ENCODE peak calls at places on chromosome 22, in eight cellular contexts. Y, U, J, V, O, W, F and L are unnamed samples.

GRCh38 chr22:38144025-38144405 is 33.5 kb upstream of the BAIAP2L2 start:
- DNase-seq in Y (no peak), U (no peak), J (no peak), V (no peak), O (peak; percentile 43), W (no peak), F (peak; percentile 49), L (no peak)

GRCh38 chr22:44493206-44493605 is 4.8 kb downstream of the RTL6 start:
- DNase-seq in Y (no peak), U (no peak), J (no peak), V (no peak), O (no peak), W (no peak), F (no peak), L (no peak)

GRCh38 chr22:39120983-39121382 is 23.9 kb downstream of the APOBEC3H start:
- DNase-seq in Y (no peak), U (no peak), J (no peak), V (no peak), O (no peak), W (no peak), F (no peak), L (no peak)

GRCh38 chr22:39658367-39658766 is 87.8 kb downstream of the CACNA1I start:
- DNase-seq in Y (no peak), U (no peak), J (no peak), V (no peak), O (no peak), W (no peak), F (no peak), L (no peak)

GRCh38 chr22:47248925-47249324 is 486.5 kb downstream of the TBC1D22A start:
- DNase-seq in Y (no peak), U (no peak), J (no peak), V (no peak), O (no peak), W (no peak), F (no peak), L (no peak)

GRCh38 chr22:37663521-37664140 is 5.1 kb downstream of the PDXP start:
- DNase-seq in Y (no peak), U (peak; percentile 80), J (no peak), V (no peak), O (no peak), W (no peak), F (no peak), L (no peak)

GRCh38 chr22:37624876-37625275 is 14.6 kb upstream of the SH3BP1 start:
- DNase-seq in Y (no peak), U (no peak), J (no peak), V (no peak), O (no peak), W (no peak), F (no peak), L (no peak)

GRCh38 chr22:48719978-48720661 is 1107.6 kb downstream of the BRD1 start:
- DNase-seq in Y (no peak), U (no peak), J (no peak), V (no peak), O (no peak), W (peak; percentile 4), F (peak; percentile 59), L (no peak)

GRCh38 chr22:39959640-39960447 is at the start of gene TMA7B:
- DNase-seq in Y (peak; percentile 74), U (peak; percentile 75), J (no peak), V (peak; percentile 58), O (peak; percentile 57), W (no peak), F (peak; percentile 74), L (peak; percentile 86)

GRCh38 chr22:37230673-37231405 is 13.2 kb downstream of the RAC2 start:
- DNase-seq in Y (peak; percentile 7), U (no peak), J (no peak), V (no peak), O (no peak), W (no peak), F (no peak), L (no peak)

GRCh38 chr22:29331213-29331612 is 15.7 kb upstream of the RASL10A start:
- DNase-seq in Y (no peak), U (no peak), J (no peak), V (no peak), O (no peak), W (no peak), F (no peak), L (no peak)

GRCh38 chr22:37485006-37485713 is 1.0 kb downstream of the MFNG start:
- DNase-seq in Y (no peak), U (no peak), J (no peak), V (no peak), O (no peak), W (peak; percentile 73), F (no peak), L (no peak)

GRCh38 chr22:20551805-20552449 is 44.5 kb downstream of the MED15 start:
- DNase-seq in Y (no peak), U (no peak), J (no peak), V (no peak), O (no peak), W (no peak), F (no peak), L (no peak)

GRCh38 chr22:39229688-39230260 is 15.0 kb downstream of the PDGFB start:
- DNase-seq in Y (no peak), U (no peak), J (no peak), V (no peak), O (no peak), W (no peak), F (no peak), L (no peak)

GRCh38 chr22:49789289-49790141 is 38.2 kb downstream of the BRD1 start:
- DNase-seq in Y (no peak), U (peak; percentile 45), J (no peak), V (no peak), O (no peak), W (no peak), F (no peak), L (peak; percentile 74)

GRCh38 chr22:26561756-26562417 is 28.0 kb downstream of the TPST2 start:
- DNase-seq in Y (no peak), U (no peak), J (no peak), V (no peak), O (no peak), W (no peak), F (no peak), L (no peak)

GRCh38 chr22:49153921-49154320 is 673.8 kb downstream of the BRD1 start:
- DNase-seq in Y (no peak), U (no peak), J (no peak), V (no peak), O (no peak), W (no peak), F (no peak), L (no peak)

GRCh38 chr22:41540006-41540315 is 4.3 kb downstream of the POLR3H start:
- DNase-seq in Y (no peak), U (no peak), J (no peak), V (no peak), O (no peak), W (no peak), F (no peak), L (no peak)

GRCh38 chr22:40345801-40346177 is 511 bp upstream of the ADSL start:
- DNase-seq in Y (peak; percentile 49), U (no peak), J (no peak), V (peak; percentile 30), O (peak; percentile 19), W (peak; percentile 69), F (no peak), L (no peak)

GRCh38 chr22:38270091-38270972 is 2.5 kb downstream of the TMEM184B start:
- DNase-seq in Y (no peak), U (peak; percentile 14), J (no peak), V (no peak), O (no peak), W (no peak), F (peak; percentile 19), L (peak; percentile 51)

GRCh38 chr22:19419464-19420178 is 11.9 kb downstream of the HIRA start:
- DNase-seq in Y (no peak), U (peak; percentile 17), J (no peak), V (peak; percentile 2), O (no peak), W (peak; percentile 89), F (no peak), L (no peak)

GRCh38 chr22:46091277-46091977 is 58.9 kb upstream of the PPARA start:
- DNase-seq in Y (peak; percentile 35), U (no peak), J (no peak), V (no peak), O (no peak), W (no peak), F (no peak), L (no peak)
- H3K4me2 ChIP-seq in Y (peak overlapping the region; percentile 77), U (no peak overlapping the region), J (no peak overlapping the region), V (peak overlapping the region; percentile 97), O (no peak overlapping the region), W (no peak overlapping the region), F (no peak overlapping the region), L (no peak overlapping the region)

DNA sequence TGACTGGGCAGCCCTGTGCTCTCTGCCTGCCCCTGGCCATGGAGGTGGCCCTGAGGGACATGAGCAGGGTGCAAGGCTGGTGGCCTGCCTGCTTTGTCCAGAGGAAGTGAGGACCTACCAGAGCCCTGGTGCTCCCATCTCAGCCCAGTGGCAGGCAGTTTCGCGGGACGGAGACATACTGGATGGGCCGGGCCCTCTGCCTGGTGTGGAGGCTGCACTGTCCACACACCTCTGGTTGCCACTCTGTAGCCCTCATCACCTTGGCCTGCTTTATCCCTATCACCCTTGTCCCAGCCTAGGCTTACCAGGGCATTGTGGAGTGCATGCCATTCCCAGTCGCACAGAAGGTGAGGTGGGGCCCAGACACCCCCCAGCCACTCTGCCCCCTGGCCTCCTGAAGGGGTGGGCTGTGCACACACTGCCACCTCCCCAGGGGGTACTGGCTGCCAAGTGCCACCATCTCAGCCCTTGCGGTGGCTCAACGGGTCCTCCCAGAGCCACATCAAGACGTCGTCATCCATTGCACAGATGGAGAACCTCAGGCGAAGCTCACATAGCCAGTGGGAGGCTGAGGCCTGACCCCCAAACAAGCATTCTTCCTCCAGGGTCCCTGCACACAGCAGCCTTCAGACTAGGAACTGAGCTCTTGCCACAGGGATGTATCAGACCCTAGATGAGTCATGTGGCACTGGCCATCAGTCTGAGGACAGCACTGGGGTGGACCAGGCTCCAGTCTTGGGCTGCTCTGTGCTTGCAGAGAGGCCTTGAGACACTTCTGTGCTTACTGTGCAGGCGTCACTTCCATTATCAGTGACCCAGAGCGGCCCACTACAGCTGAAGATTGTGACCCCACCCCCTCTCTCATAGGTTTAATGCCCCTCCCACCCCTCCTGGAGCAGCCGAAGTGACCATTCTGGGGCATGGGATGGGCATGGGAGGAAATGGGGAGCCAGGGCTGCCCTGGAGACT is 176.1 kb downstream of the IGLL1 start:
- DNase-seq in Y (peak; percentile 10), U (no peak), J (no peak), V (no peak), O (no peak), W (no peak), F (no peak), L (peak; percentile 6)
- H3K4me2 ChIP-seq in Y (no peak overlapping the region), U (no peak overlapping the region), J (no peak overlapping the region), V (no peak overlapping the region), O (no peak overlapping the region), W (no peak overlapping the region), F (no peak overlapping the region), L (no peak overlapping the region)

GRCh38 chr22:42544686-42545085 is 9.1 kb upstream of the SERHL2 start:
- DNase-seq in Y (peak; percentile 16), U (peak; percentile 24), J (no peak), V (no peak), O (no peak), W (no peak), F (no peak), L (no peak)
- H3K4me2 ChIP-seq in Y (no peak overlapping the region), U (no peak overlapping the region), J (no peak overlapping the region), V (no peak overlapping the region), O (no peak overlapping the region), W (no peak overlapping the region), F (no peak overlapping the region), L (no peak overlapping the region)

DNA sequence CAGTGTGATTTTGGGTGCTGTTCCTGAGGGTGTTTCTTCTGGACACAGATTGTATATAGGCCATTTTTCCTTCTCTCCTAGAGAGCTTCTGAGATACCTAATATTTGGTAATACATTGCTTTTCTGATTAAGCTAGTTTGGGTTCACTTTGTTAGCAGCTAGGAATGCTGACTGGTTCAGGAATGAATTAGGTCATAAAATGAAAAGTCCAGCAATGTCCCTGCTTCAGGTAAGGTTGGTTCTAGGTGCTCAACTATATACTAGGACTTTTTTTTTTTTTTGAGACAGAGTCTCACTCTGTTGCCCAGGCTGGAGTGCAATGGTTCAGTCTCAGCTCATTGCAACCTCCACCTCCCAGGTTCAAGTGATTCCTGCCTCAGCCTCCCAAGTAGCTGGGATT is 32.9 kb upstream of the APOL5 start:
- DNase-seq in Y (no peak), U (no peak), J (no peak), V (no peak), O (no peak), W (no peak), F (no peak), L (no peak)
- H3K4me2 ChIP-seq in Y (no peak overlapping the region), U (no peak overlapping the region), J (no peak overlapping the region), V (no peak overlapping the region), O (no peak overlapping the region), W (no peak overlapping the region), F (no peak overlapping the region), L (no peak overlapping the region)